ENCODE peak calls at places on chromosomes 12 and 14, in four cellular contexts. K is esophagus squamous epithelium, N is endothelial cell of umbilical vein, R is thyroid gland. C is an unnamed sample.

GRCh38 chr12:16150290-16150689 is 127.2 kb downstream of the SLC15A5 start:
- DNase-seq in K (no peak), N (no peak), R (no peak), C (no peak)

GRCh38 chr12:102064476-102064875 is 2.7 kb upstream of the WASHC3 start:
- DNase-seq in K (no peak), N (no peak), R (no peak), C (no peak)

GRCh38 chr12:92987362-92987761 is 58.3 kb upstream of the EEA1 start:
- DNase-seq in K (no peak), N (peak; percentile 82), R (no peak), C (peak; percentile 30)

GRCh38 chr12:27319394-27319793 is 13.2 kb upstream of the BMAL2 start:
- DNase-seq in K (no peak), N (no peak), R (no peak), C (no peak)

GRCh38 chr12:8828514-8829127 is 6.2 kb downstream of the A2ML1 start:
- DNase-seq in K (no peak), N (no peak), R (no peak), C (no peak)

GRCh38 chr14:29925106-29925722 is 2.4 kb downstream of the PRKD1 start:
- DNase-seq in K (no peak), N (no peak), R (no peak), C (no peak)

GRCh38 chr14:51081712-51082111 is 13.2 kb downstream of the TRIM9 start:
- DNase-seq in K (no peak), N (no peak), R (no peak), C (no peak)

GRCh38 chr12:171743-172705 is 41.9 kb downstream of the SLC6A12 start:
- DNase-seq in K (no peak), N (no peak), R (no peak), C (no peak)

GRCh38 chr12:19288603-19289244 is 150.6 kb upstream of the AEBP2 start:
- DNase-seq in K (no peak), N (peak; percentile 58), R (no peak), C (no peak)

GRCh38 chr12:132190012-132190755 is 45.9 kb downstream of the NOC4L start:
- DNase-seq in K (no peak), N (no peak), R (no peak), C (peak; percentile 23)

GRCh38 chr14:81326451-81326850 is 73.7 kb downstream of the STON2 start:
- DNase-seq in K (no peak), N (no peak), R (no peak), C (no peak)

GRCh38 chr12:34605955-34606748 is 583.9 kb downstream of the ALG10 start:
- DNase-seq in K (no peak), N (no peak), R (no peak), C (no peak)

DNA sequence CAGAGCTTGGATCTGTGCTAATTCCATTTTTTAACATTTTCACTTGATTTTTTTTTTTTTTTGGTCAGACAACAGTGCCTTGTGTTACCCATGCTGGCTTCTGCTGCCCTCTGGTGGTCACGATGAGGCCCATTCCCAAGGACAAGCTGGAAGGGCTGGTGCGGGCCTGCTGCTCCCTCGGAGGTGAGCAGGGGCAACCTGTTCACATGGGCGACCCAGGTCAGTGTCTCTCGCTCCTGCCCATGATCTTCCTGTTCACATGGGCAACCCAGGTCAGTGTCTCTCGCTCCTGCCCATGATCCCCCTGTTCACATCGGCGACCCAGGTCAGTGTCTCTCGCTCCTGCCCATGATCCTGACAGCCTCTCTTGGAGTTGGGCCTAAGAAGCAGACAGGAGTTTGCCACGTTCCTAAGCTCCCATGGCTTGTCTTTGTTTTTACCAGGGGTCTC is 59.4 kb downstream of the DGLUCY start:
- DNase-seq in K (peak; percentile 8), N (peak; percentile 74), R (peak; percentile 87), C (peak; percentile 91)
- TF ChIP-seq CTCF in K (peak; percentile 86), N (peak; percentile 75), R (peak; percentile 96), C (peak; percentile 85)

DNA sequence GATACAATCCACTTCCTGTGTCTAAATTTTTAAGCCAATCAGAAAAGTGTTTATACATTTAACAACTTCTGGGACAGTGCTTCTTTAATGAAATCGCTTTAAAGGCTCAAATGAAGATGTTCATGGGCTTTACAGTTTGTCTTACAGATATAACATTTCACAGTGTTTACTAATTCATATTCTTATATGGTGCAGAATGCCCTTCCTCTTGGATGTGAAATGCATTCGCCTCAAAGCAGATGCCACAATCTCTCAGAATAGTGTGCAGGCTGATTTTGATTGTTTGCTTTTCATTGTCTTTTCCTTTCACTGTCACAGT is 200.1 kb upstream of the FOXN3 start:
- DNase-seq in K (no peak), N (no peak), R (no peak), C (no peak)
- TF ChIP-seq POLR2A in K (no peak), N (no peak), R (no peak), C (no peak)

DNA sequence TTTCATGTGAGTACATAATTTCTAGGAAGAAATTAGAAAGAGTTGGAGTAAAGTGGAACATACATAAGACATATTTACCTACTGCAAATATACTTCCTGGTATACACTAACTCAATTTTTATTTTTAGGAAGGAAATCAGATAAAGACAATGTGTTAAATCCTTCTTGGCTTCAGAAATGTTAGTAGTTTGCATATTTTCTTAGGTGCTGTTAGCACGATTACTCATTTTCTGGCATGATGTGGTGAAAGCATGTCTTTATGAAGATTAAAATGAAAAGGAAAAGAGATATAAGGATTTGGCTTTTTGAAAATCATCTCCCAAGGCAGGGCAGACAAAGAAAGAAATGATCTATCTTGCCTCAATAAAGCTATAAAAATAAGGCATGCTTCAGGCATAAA is 287.6 kb upstream of the E2F7 start:
- DNase-seq in K (no peak), N (peak; percentile 13), R (no peak), C (no peak)
- H3K4me3 ChIP-seq in K (no peak overlapping the region), N (no peak overlapping the region), R (no peak overlapping the region), C (no peak overlapping the region)

GRCh38 chr14:96090441-96091148 is 51.4 kb downstream of the C14orf132 start:
- DNase-seq in K (no peak), N (no peak), R (peak; percentile 92), C (peak; percentile 23)
- TF ChIP-seq CTCF in K (no peak), N (no peak), R (no peak), C (no peak)

GRCh38 chr12:4216542-4216927 is 57.0 kb upstream of the CCND2 start:
- DNase-seq in K (no peak), N (no peak), R (no peak), C (no peak)

GRCh38 chr12:4212845-4213244 is 60.7 kb upstream of the CCND2 start:
- DNase-seq in K (no peak), N (no peak), R (no peak), C (no peak)

GRCh38 chr12:4214912-4215861 is 58.4 kb upstream of the CCND2 start:
- DNase-seq in K (no peak), N (no peak), R (peak; percentile 18), C (peak; percentile 51)

GRCh38 chr12:4217091-4217490 is 56.5 kb upstream of the CCND2 start:
- DNase-seq in K (no peak), N (no peak), R (no peak), C (no peak)

GRCh38 chr12:4215862-4216541 is 57.6 kb upstream of the CCND2 start:
- DNase-seq in K (no peak), N (no peak), R (no peak), C (no peak)
- TF ChIP-seq POLR2A in K (no peak), N (no peak), R (no peak), C (no peak)

DNA sequence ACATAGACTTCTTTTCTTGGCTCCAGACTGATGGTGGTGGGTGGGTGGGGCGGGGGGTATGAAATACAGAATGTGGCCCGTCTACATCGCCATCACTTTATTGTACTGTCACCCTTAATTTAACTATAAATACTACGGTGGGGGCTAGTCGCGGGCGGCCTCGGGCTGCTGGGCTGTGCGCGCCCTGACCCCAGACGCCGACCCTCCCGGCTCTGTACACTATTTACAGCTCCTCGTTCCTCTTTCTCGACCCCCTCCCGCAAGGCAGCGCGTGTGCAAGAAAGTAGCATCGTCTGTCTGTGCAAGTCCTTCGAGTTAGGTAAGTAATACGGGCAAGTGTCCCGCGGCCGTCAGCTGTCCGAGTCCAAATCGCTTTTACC is 1.8 kb downstream of the GSC start:
- DNase-seq in K (no peak), N (no peak), R (no peak), C (no peak)
- H3K4me3 ChIP-seq in K (peak overlapping the region; percentile 53), N (no peak overlapping the region), R (no peak overlapping the region), C (no peak overlapping the region)

DNA sequence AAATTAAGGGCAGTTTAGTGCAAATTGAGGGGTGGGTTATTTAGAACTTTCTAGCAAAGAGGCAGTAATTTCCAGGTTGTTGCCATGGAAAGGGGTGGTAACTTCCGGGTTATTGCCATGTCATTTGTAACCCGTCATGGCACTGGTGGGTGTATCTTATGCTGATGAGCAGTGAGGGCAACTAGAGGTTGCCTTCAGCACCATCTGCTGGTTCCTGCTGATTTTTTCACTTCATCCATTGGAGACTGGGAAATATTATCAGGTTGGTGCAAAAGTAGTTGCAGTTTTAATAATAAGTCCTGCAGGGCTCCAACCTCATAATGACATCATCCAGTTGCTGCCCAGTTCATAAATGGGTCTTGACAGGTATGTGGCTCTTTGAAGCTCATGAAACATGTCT is 24.4 kb upstream of the SERPINA4 start:
- DNase-seq in K (no peak), N (no peak), R (no peak), C (no peak)
- TF ChIP-seq CTCF in K (no peak), N (no peak), R (no peak), C (no peak)

GRCh38 chr14:105398044-105398725 is at the start of gene TEX22:
- DNase-seq in K (peak; percentile 41), N (peak; percentile 79), R (peak; percentile 86), C (peak; percentile 90)
- TF ChIP-seq POLR2A in K (peak; percentile 61), N (peak; percentile 89), R (no peak), C (peak; percentile 30)

C was measured in adrenal gland.